ENCODE peak calls at places on chromosomes 5 and 9, in nine cellular contexts. U, N, E, L, Q, B, T, J and S are unnamed samples.
A peak's percentile ranks its signal among the peaks of the same experiment; 100 is the strongest.

GRCh38 chr5:84725946-84726570 is 341.4 kb upstream of the EDIL3 start:
- DNase-seq in E (no peak), U (no peak), Q (no peak), J (no peak), B (no peak), L (no peak), N (no peak), T (no peak), S (no peak)

GRCh38 chr9:116087751-116088194 is 65.8 kb upstream of the PAPPA start:
- DNase-seq in Q (no peak), N (no peak), U (no peak), J (peak; percentile 18), B (peak; percentile 72), T (peak; percentile 43), L (no peak), E (no peak), S (no peak)

GRCh38 chr5:94745786-94746730 is 127.6 kb downstream of the SLF1 start:
- DNase-seq in Q (peak; percentile 29), B (peak; percentile 40), N (no peak), T (peak; percentile 19), L (no peak), E (no peak), U (no peak), J (no peak), S (no peak)

GRCh38 chr5:16548115-16548514 is 68.7 kb downstream of the RETREG1 start:
- DNase-seq in L (no peak), J (no peak), B (no peak), Q (no peak), E (no peak), T (no peak), U (no peak), N (no peak), S (no peak)

GRCh38 chr9:92685022-92685421 is 15.1 kb upstream of the IPPK start:
- DNase-seq in J (no peak), N (no peak), T (no peak), E (no peak), U (no peak), L (no peak), Q (no peak), B (no peak), S (no peak)

GRCh38 chr5:43648499-43649124 is 45.6 kb downstream of the NNT start:
- DNase-seq in L (no peak), E (no peak), B (no peak), N (no peak), J (no peak), Q (no peak), U (no peak), T (no peak), S (no peak)

GRCh38 chr5:43772601-43773031 is 169.6 kb downstream of the NNT start:
- DNase-seq in E (no peak), U (no peak), L (no peak), N (no peak), T (peak; percentile 89), J (peak; percentile 28), Q (no peak), B (peak; percentile 92), S (peak; percentile 17)

GRCh38 chr5:37060030-37060429 is 183.5 kb downstream of the NIPBL start:
- DNase-seq in Q (no peak), U (no peak), T (no peak), B (no peak), E (no peak), L (no peak), N (no peak), J (no peak), S (no peak)

GRCh38 chr9:105662184-105663104 is at the start of gene TAL2:
- DNase-seq in J (no peak), T (no peak), E (no peak), U (no peak), B (no peak), L (no peak), Q (peak; percentile 9), N (no peak), S (no peak)

GRCh38 chr5:163436515-163436914 is 880 bp upstream of the CCNG1 start:
- DNase-seq in Q (no peak), T (no peak), N (no peak), L (no peak), J (no peak), U (no peak), B (no peak), E (no peak), S (no peak)

GRCh38 chr9:35691325-35691631 is 1.6 kb upstream of the TPM2 start:
- DNase-seq in B (no peak), L (no peak), Q (no peak), N (no peak), U (no peak), E (no peak), T (no peak), J (no peak), S (peak; percentile 25)

GRCh38 chr9:72527801-72528195 is 6.4 kb downstream of the TMC1 start:
- DNase-seq in N (no peak), J (no peak), Q (no peak), T (peak; percentile 23), U (no peak), B (no peak), E (no peak), L (no peak), S (no peak)

GRCh38 chr9:34233691-34234090 is 54.8 kb downstream of the UBAP1 start:
- DNase-seq in E (no peak), N (no peak), J (no peak), T (no peak), Q (no peak), B (no peak), U (no peak), L (no peak), S (no peak)

GRCh38 chr5:6520201-6520600 is 71.5 kb downstream of the UBE2QL1 start:
- DNase-seq in U (no peak), L (no peak), J (no peak), N (no peak), E (no peak), T (no peak), B (no peak), Q (no peak), S (no peak)

GRCh38 chr9:134182554-134183219 is 18.3 kb upstream of the RNU6ATAC start:
- DNase-seq in U (no peak), E (no peak), Q (no peak), L (no peak), J (no peak), N (no peak), B (peak; percentile 16), T (no peak), S (no peak)

GRCh38 chr9:112844771-112845542 is 45.7 kb downstream of the SLC46A2 start:
- DNase-seq in N (peak; percentile 62), U (peak; percentile 20), E (peak; percentile 66), J (peak; percentile 54), T (peak; percentile 77), B (peak; percentile 80), Q (peak; percentile 59), L (peak; percentile 52), S (no peak)